ENCODE peak calls at places on chromosomes 3 and 15, in five cellular contexts. Z is upper lobe of right lung, K is suprapubic skin, X is AG04450, H is colonic mucosa. B is an unnamed sample.

GRCh38 chr15:27123808-27124207 is 152.8 kb downstream of the GABRG3 start:
- DNase-seq in K (no peak), X (no peak), H (no peak), Z (no peak), B (no peak)

GRCh38 chr3:141125351-141125750 is 74.2 kb downstream of the SPSB4 start:
- DNase-seq in X (no peak), Z (no peak), H (no peak), K (no peak), B (no peak)

GRCh38 chr3:23430781-23431423 is 227.8 kb downstream of the UBE2E2 start:
- DNase-seq in X (no peak), Z (no peak), K (no peak), H (no peak), B (no peak)

GRCh38 chr3:176055851-176056250 is 1141.4 kb downstream of the TBL1XR1 start:
- DNase-seq in K (no peak), Z (no peak), H (no peak), X (no peak), B (no peak)

GRCh38 chr3:9947025-9947995 is 4.9 kb downstream of the PRRT3 start:
- DNase-seq in Z (peak; percentile 90), H (peak; percentile 79), X (no peak), K (peak; percentile 72), B (no peak)

GRCh38 chr3:48503406-48504050 is 446 bp downstream of the SHISA5 start:
- DNase-seq in X (no peak), H (peak; percentile 37), K (peak; percentile 85), Z (peak; percentile 72), B (peak; percentile 50)

GRCh38 chr3:178680037-178680436 is 143.8 kb downstream of the KCNMB2 start:
- DNase-seq in H (no peak), K (no peak), X (no peak), Z (no peak), B (no peak)

GRCh38 chr3:47337656-47338055 is 43.2 kb upstream of the PTPN23 start:
- DNase-seq in K (no peak), Z (no peak), H (no peak), X (no peak), B (no peak)

GRCh38 chr15:95636107-95636506 is 694.4 kb upstream of the NR2F2 start:
- DNase-seq in K (no peak), X (no peak), H (no peak), Z (no peak), B (no peak)

GRCh38 chr3:190001426-190001825 is 119.3 kb downstream of the P3H2 start:
- DNase-seq in K (no peak), H (no peak), Z (no peak), X (no peak), B (no peak)

GRCh38 chr3:189999718-190000117 is 121.0 kb downstream of the P3H2 start:
- DNase-seq in H (no peak), Z (no peak), X (no peak), K (no peak), B (no peak)

GRCh38 chr3:190003730-190004129 is 117.0 kb downstream of the P3H2 start:
- DNase-seq in K (no peak), X (peak; percentile 13), H (no peak), Z (no peak), B (no peak)

GRCh38 chr3:190000861-190001196 is 119.9 kb downstream of the P3H2 start:
- DNase-seq in H (no peak), Z (no peak), X (no peak), K (no peak), B (no peak)

GRCh38 chr3:190000187-190000860 is 120.4 kb downstream of the P3H2 start:
- DNase-seq in H (no peak), X (no peak), Z (no peak), K (no peak), B (no peak)
- H3K9me3 ChIP-seq in H (no peaks in the 10 kb centered on the region), X (no peaks in the 10 kb centered on the region), Z (no peaks in the 10 kb centered on the region), K (no peaks in the 10 kb centered on the region), B (no peaks in the 10 kb centered on the region)

GRCh38 chr15:29938701-29939340 is 116.6 kb upstream of the TJP1 start:
- DNase-seq in X (no peak), Z (no peak), K (no peak), H (no peak), B (no peak)
- TF ChIP-seq CTCF in X (peak; percentile 39), Z (peak; percentile 27), K (no peak), H (no peak), B (no peak)

GRCh38 chr15:47184003-47184404 is 533.3 kb upstream of the SEMA6D start:
- DNase-seq in Z (peak; percentile 64), K (no peak), X (no peak), H (no peak), B (no peak)
- H3K27ac ChIP-seq in Z (no peak overlapping the region), K (no peak overlapping the region), X (no peak overlapping the region), H (no peak overlapping the region), B (peak overlapping the region; percentile 46)

DNA sequence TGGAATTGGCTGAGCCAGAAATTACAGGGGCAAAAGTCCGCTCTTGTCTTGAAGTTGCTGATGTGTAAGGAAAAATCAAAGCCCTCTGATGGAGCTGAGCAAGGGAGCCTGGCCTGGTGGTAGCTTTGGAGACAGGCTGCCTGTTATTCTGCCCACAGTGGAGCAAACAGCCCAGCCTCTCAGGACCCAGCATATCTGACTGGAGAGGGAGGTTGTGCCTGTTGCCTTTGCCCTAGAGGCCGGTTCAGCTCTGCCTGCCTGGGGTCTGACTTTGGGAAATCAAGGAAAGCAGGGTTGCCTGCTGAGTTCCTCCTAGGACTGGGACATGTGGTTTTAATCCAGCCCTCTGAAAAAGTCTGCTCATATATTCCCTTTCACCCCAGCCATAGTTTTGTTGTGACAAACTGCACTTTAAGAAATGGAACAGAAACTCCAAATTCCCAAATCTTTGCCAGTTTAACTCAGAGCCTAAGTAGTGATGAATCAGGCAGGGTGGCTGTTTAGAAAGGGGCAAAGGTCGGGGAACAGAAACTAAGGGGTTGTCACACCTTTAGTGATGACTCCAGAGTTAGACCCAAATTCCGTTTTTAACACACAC is 40.2 kb downstream of the GASK1A start:
- DNase-seq in Z (no peak), X (no peak), K (no peak), H (no peak), B (peak; percentile 49)
- H3K9me3 ChIP-seq in Z (no peaks in the 10 kb centered on the region), X (peaks cover 10% of the 10 kb centered on the region), K (no peaks in the 10 kb centered on the region), H (no peaks in the 10 kb centered on the region), B (no peaks in the 10 kb centered on the region)

DNA sequence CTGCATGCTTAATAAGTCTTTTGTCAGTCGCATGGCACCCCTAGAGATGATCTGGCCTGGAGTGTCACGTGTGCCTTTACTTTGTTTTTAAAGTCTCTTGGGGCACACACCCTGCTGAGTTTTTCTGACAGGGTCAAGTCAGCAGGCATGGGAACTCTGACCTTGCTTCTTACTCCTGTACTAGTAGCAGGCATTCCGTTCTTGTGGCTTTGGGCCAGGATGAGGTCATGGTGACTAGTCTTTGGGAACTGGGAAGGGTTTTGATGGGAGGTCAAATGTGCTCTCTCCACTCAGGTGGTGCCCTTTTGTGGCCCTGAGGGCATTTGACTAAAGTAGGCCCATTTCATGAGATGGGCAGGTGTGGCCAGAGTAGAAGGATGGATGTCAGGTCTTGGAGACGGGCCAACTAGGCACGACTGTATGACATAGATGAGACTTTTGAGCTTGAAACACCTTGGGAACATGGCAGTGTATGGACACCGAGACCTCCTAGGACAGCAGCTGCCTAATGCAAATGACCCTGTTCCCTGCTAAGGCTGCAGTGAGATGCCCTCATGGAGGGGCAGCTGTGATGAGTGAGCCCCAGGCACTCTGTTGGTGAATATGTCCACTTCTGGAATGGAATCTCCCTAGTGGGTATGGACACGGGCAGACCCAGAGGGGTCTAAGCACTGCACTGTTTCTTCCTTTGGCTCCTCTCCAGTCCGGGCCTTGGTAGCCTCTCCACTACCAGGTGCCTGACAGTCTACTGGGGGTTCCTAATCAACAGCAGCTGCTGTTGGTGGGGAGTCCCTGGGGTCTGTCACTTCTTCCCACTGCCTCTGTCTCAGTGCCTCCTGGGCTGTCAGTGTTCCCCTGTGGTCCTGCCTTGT is 16.4 kb downstream of the SRPRB start:
- DNase-seq in X (peak; percentile 33), K (no peak), Z (no peak), H (peak; percentile 34), B (no peak)
- TF ChIP-seq CTCF in X (peak; percentile 45), K (no peak), Z (peak; percentile 24), H (no peak), B (no peak)

B was measured in ascending aorta.